ENCODE peak calls at places on chromosome 21, in ten cellular contexts. One of them, this sample, is unnamed.

GRCh38 chr21:41361053-41361785 is 608 bp upstream of the MX2 start:
- DNase-seq in brain microvascular endothelial cell: no peak
- DNase-seq in fibroblast of lung: no peak
- DNase-seq in HepG2: peak; percentile 62
- DNase-seq in CD8-positive, alpha-beta T cell: no peak
- DNase-seq in MM.1S: no peak
- DNase-seq in stomach: no peak
- DNase-seq in sigmoid colon: no peak
- DNase-seq in uterus: no peak
- DNase-seq in osteoblast: no peak
- DNase-seq in this sample: no peak

GRCh38 chr21:15781986-15782385 is 52.2 kb downstream of the USP25 start:
- DNase-seq in brain microvascular endothelial cell: no peak
- DNase-seq in fibroblast of lung: no peak
- DNase-seq in HepG2: no peak
- DNase-seq in CD8-positive, alpha-beta T cell: no peak
- DNase-seq in MM.1S: no peak
- DNase-seq in stomach: no peak
- DNase-seq in sigmoid colon: no peak
- DNase-seq in uterus: no peak
- DNase-seq in osteoblast: no peak
- DNase-seq in this sample: no peak

GRCh38 chr21:46298083-46298412 is 11.9 kb downstream of the YBEY start:
- DNase-seq in brain microvascular endothelial cell: no peak
- DNase-seq in fibroblast of lung: peak; percentile 36
- DNase-seq in HepG2: no peak
- DNase-seq in CD8-positive, alpha-beta T cell: no peak
- DNase-seq in MM.1S: no peak
- DNase-seq in stomach: no peak
- DNase-seq in sigmoid colon: no peak
- DNase-seq in uterus: no peak
- DNase-seq in osteoblast: no peak
- DNase-seq in this sample: no peak

GRCh38 chr21:42754270-42754933 is 101.0 kb downstream of the PDE9A start:
- DNase-seq in brain microvascular endothelial cell: no peak
- DNase-seq in fibroblast of lung: no peak
- DNase-seq in HepG2: no peak
- DNase-seq in CD8-positive, alpha-beta T cell: no peak
- DNase-seq in MM.1S: no peak
- DNase-seq in stomach: no peak
- DNase-seq in sigmoid colon: no peak
- DNase-seq in uterus: no peak
- DNase-seq in osteoblast: peak; percentile 2
- DNase-seq in this sample: no peak

GRCh38 chr21:46114963-46115362 is 17.1 kb downstream of the COL6A2 start:
- DNase-seq in brain microvascular endothelial cell: no peak
- DNase-seq in fibroblast of lung: no peak
- DNase-seq in HepG2: no peak
- DNase-seq in CD8-positive, alpha-beta T cell: no peak
- DNase-seq in MM.1S: no peak
- DNase-seq in stomach: no peak
- DNase-seq in sigmoid colon: peak; percentile 71
- DNase-seq in uterus: no peak
- DNase-seq in osteoblast: peak; percentile 74
- DNase-seq in this sample: no peak

GRCh38 chr21:46660505-46660904 is 25.0 kb downstream of the PRMT2 start:
- DNase-seq in brain microvascular endothelial cell: no peak
- DNase-seq in fibroblast of lung: no peak
- DNase-seq in HepG2: no peak
- DNase-seq in CD8-positive, alpha-beta T cell: no peak
- DNase-seq in MM.1S: no peak
- DNase-seq in stomach: no peak
- DNase-seq in sigmoid colon: no peak
- DNase-seq in uterus: no peak
- DNase-seq in osteoblast: peak; percentile 60
- DNase-seq in this sample: no peak

GRCh38 chr21:46161180-46161799 is 5.9 kb upstream of the FTCD start:
- DNase-seq in brain microvascular endothelial cell: no peak
- DNase-seq in fibroblast of lung: no peak
- DNase-seq in HepG2: no peak
- DNase-seq in CD8-positive, alpha-beta T cell: no peak
- DNase-seq in MM.1S: no peak
- DNase-seq in stomach: peak; percentile 21
- DNase-seq in sigmoid colon: peak; percentile 58
- DNase-seq in uterus: no peak
- DNase-seq in osteoblast: peak; percentile 65
- DNase-seq in this sample: no peak

GRCh38 chr21:29753216-29753615 is 186.6 kb downstream of the GRIK1 start:
- DNase-seq in brain microvascular endothelial cell: peak; percentile 18
- DNase-seq in fibroblast of lung: no peak
- DNase-seq in HepG2: no peak
- DNase-seq in CD8-positive, alpha-beta T cell: no peak
- DNase-seq in MM.1S: no peak
- DNase-seq in stomach: no peak
- DNase-seq in sigmoid colon: no peak
- DNase-seq in uterus: no peak
- DNase-seq in osteoblast: no peak
- DNase-seq in this sample: no peak

GRCh38 chr21:31917108-31917507 is 44.3 kb downstream of the HUNK start:
- DNase-seq in brain microvascular endothelial cell: no peak
- DNase-seq in fibroblast of lung: no peak
- DNase-seq in HepG2: no peak
- DNase-seq in CD8-positive, alpha-beta T cell: no peak
- DNase-seq in MM.1S: no peak
- DNase-seq in stomach: no peak
- DNase-seq in sigmoid colon: no peak
- DNase-seq in uterus: no peak
- DNase-seq in osteoblast: no peak
- DNase-seq in this sample: no peak

GRCh38 chr21:29360799-29361765 is 62.4 kb downstream of the BACH1 start:
- DNase-seq in brain microvascular endothelial cell: no peak
- DNase-seq in fibroblast of lung: no peak
- DNase-seq in HepG2: no peak
- DNase-seq in CD8-positive, alpha-beta T cell: no peak
- DNase-seq in MM.1S: no peak
- DNase-seq in stomach: no peak
- DNase-seq in sigmoid colon: no peak
- DNase-seq in uterus: no peak
- DNase-seq in osteoblast: peak; percentile 6
- DNase-seq in this sample: no peak

GRCh38 chr21:24826822-24827221 is 780.5 kb downstream of the MRPL39 start:
- DNase-seq in brain microvascular endothelial cell: no peak
- DNase-seq in fibroblast of lung: no peak
- DNase-seq in HepG2: no peak
- DNase-seq in CD8-positive, alpha-beta T cell: no peak
- DNase-seq in MM.1S: no peak
- DNase-seq in stomach: no peak
- DNase-seq in sigmoid colon: no peak
- DNase-seq in uterus: no peak
- DNase-seq in osteoblast: no peak
- DNase-seq in this sample: no peak

GRCh38 chr21:41662761-41663160 is 104.1 kb downstream of the RIPK4 start:
- DNase-seq in brain microvascular endothelial cell: no peak
- DNase-seq in fibroblast of lung: no peak
- DNase-seq in HepG2: no peak
- DNase-seq in CD8-positive, alpha-beta T cell: no peak
- DNase-seq in MM.1S: no peak
- DNase-seq in stomach: no peak
- DNase-seq in sigmoid colon: no peak
- DNase-seq in uterus: no peak
- DNase-seq in osteoblast: no peak
- DNase-seq in this sample: no peak

GRCh38 chr21:28538987-28539622 is 453.6 kb downstream of the LTN1 start:
- DNase-seq in brain microvascular endothelial cell: peak; percentile 68
- DNase-seq in fibroblast of lung: peak; percentile 91
- DNase-seq in HepG2: no peak
- DNase-seq in CD8-positive, alpha-beta T cell: no peak
- DNase-seq in MM.1S: no peak
- DNase-seq in stomach: no peak
- DNase-seq in sigmoid colon: no peak
- DNase-seq in uterus: no peak
- DNase-seq in osteoblast: peak; percentile 31
- DNase-seq in this sample: no peak

GRCh38 chr21:32279377-32279680 is 480 bp upstream of the MIS18A start:
- DNase-seq in brain microvascular endothelial cell: no peak
- DNase-seq in fibroblast of lung: no peak
- DNase-seq in HepG2: no peak
- DNase-seq in CD8-positive, alpha-beta T cell: no peak
- DNase-seq in MM.1S: no peak
- DNase-seq in stomach: no peak
- DNase-seq in sigmoid colon: no peak
- DNase-seq in uterus: no peak
- DNase-seq in osteoblast: no peak
- DNase-seq in this sample: no peak

GRCh38 chr21:29177800-29178199 is 47.4 kb downstream of the MAP3K7CL start:
- DNase-seq in brain microvascular endothelial cell: no peak
- DNase-seq in fibroblast of lung: no peak
- DNase-seq in HepG2: no peak
- DNase-seq in CD8-positive, alpha-beta T cell: no peak
- DNase-seq in MM.1S: no peak
- DNase-seq in stomach: no peak
- DNase-seq in sigmoid colon: no peak
- DNase-seq in uterus: no peak
- DNase-seq in osteoblast: no peak
- DNase-seq in this sample: no peak

GRCh38 chr21:17053321-17053720 is 459.5 kb upstream of the CXADR start:
- DNase-seq in brain microvascular endothelial cell: no peak
- DNase-seq in fibroblast of lung: no peak
- DNase-seq in HepG2: no peak
- DNase-seq in CD8-positive, alpha-beta T cell: no peak
- DNase-seq in MM.1S: no peak
- DNase-seq in stomach: no peak
- DNase-seq in sigmoid colon: no peak
- DNase-seq in uterus: no peak
- DNase-seq in osteoblast: no peak
- DNase-seq in this sample: no peak

GRCh38 chr21:45049725-45050359 is 24.5 kb upstream of the ADARB1 start:
- DNase-seq in brain microvascular endothelial cell: peak; percentile 18
- DNase-seq in fibroblast of lung: peak; percentile 18
- DNase-seq in HepG2: no peak
- DNase-seq in CD8-positive, alpha-beta T cell: no peak
- DNase-seq in MM.1S: no peak
- DNase-seq in stomach: no peak
- DNase-seq in sigmoid colon: no peak
- DNase-seq in uterus: no peak
- DNase-seq in osteoblast: peak; percentile 54
- DNase-seq in this sample: no peak
- H3K27ac ChIP-seq in brain microvascular endothelial cell: peak overlapping the region; percentile 96
- H3K27ac ChIP-seq in fibroblast of lung: peak overlapping the region; percentile 80
- H3K27ac ChIP-seq in HepG2: no peak overlapping the region
- H3K27ac ChIP-seq in CD8-positive, alpha-beta T cell: no peak overlapping the region
- H3K27ac ChIP-seq in MM.1S: no peak overlapping the region
- H3K27ac ChIP-seq in stomach: peak overlapping the region; percentile 93
- H3K27ac ChIP-seq in sigmoid colon: peak overlapping the region; percentile 78
- H3K27ac ChIP-seq in uterus: no peak overlapping the region
- H3K27ac ChIP-seq in osteoblast: peak overlapping the region; percentile 87
- H3K27ac ChIP-seq in this sample: peak overlapping the region; percentile 88

GRCh38 chr21:26961704-26962103 is 5.2 kb downstream of the ADAMTS5 start:
- DNase-seq in brain microvascular endothelial cell: no peak
- DNase-seq in fibroblast of lung: no peak
- DNase-seq in HepG2: no peak
- DNase-seq in CD8-positive, alpha-beta T cell: no peak
- DNase-seq in MM.1S: no peak
- DNase-seq in stomach: no peak
- DNase-seq in sigmoid colon: no peak
- DNase-seq in uterus: peak; percentile 23
- DNase-seq in osteoblast: no peak
- DNase-seq in this sample: no peak
- TF ChIP-seq CTCF in brain microvascular endothelial cell: peak; percentile 43
- TF ChIP-seq CTCF in fibroblast of lung: no peak
- TF ChIP-seq CTCF in HepG2: no peak
- TF ChIP-seq CTCF in CD8-positive, alpha-beta T cell: no peak
- TF ChIP-seq CTCF in MM.1S: no peak
- TF ChIP-seq CTCF in stomach: no peak
- TF ChIP-seq CTCF in sigmoid colon: no peak
- TF ChIP-seq CTCF in uterus: peak; percentile 19
- TF ChIP-seq CTCF in osteoblast: peak; percentile 43
- TF ChIP-seq CTCF in this sample: no peak

GRCh38 chr21:39904457-39904856 is 37.2 kb downstream of the PCP4 start:
- DNase-seq in brain microvascular endothelial cell: no peak
- DNase-seq in fibroblast of lung: no peak
- DNase-seq in HepG2: no peak
- DNase-seq in CD8-positive, alpha-beta T cell: no peak
- DNase-seq in MM.1S: no peak
- DNase-seq in stomach: no peak
- DNase-seq in sigmoid colon: no peak
- DNase-seq in uterus: no peak
- DNase-seq in osteoblast: peak; percentile 13
- DNase-seq in this sample: no peak

GRCh38 chr21:39900491-39900890 is 33.3 kb downstream of the PCP4 start:
- DNase-seq in brain microvascular endothelial cell: no peak
- DNase-seq in fibroblast of lung: no peak
- DNase-seq in HepG2: no peak
- DNase-seq in CD8-positive, alpha-beta T cell: no peak
- DNase-seq in MM.1S: no peak
- DNase-seq in stomach: no peak
- DNase-seq in sigmoid colon: no peak
- DNase-seq in uterus: no peak
- DNase-seq in osteoblast: peak; percentile 30
- DNase-seq in this sample: no peak
- H3K4me3 ChIP-seq in brain microvascular endothelial cell: no peak overlapping the region
- H3K4me3 ChIP-seq in fibroblast of lung: no peak overlapping the region
- H3K4me3 ChIP-seq in HepG2: no peak overlapping the region
- H3K4me3 ChIP-seq in CD8-positive, alpha-beta T cell: no peak overlapping the region
- H3K4me3 ChIP-seq in MM.1S: no peak overlapping the region
- H3K4me3 ChIP-seq in stomach: no peak overlapping the region
- H3K4me3 ChIP-seq in sigmoid colon: no peak overlapping the region
- H3K4me3 ChIP-seq in uterus: no peak overlapping the region
- H3K4me3 ChIP-seq in osteoblast: no peak overlapping the region
- H3K4me3 ChIP-seq in this sample: no peak overlapping the region

GRCh38 chr21:37757631-37758376 is 158.5 kb downstream of the KCNJ6 start:
- DNase-seq in brain microvascular endothelial cell: no peak
- DNase-seq in fibroblast of lung: no peak
- DNase-seq in HepG2: no peak
- DNase-seq in CD8-positive, alpha-beta T cell: no peak
- DNase-seq in MM.1S: no peak
- DNase-seq in stomach: no peak
- DNase-seq in sigmoid colon: no peak
- DNase-seq in uterus: no peak
- DNase-seq in osteoblast: no peak
- DNase-seq in this sample: no peak

GRCh38 chr21:37749132-37749531 is 167.1 kb downstream of the KCNJ6 start:
- DNase-seq in brain microvascular endothelial cell: no peak
- DNase-seq in fibroblast of lung: no peak
- DNase-seq in HepG2: no peak
- DNase-seq in CD8-positive, alpha-beta T cell: no peak
- DNase-seq in MM.1S: no peak
- DNase-seq in stomach: no peak
- DNase-seq in sigmoid colon: no peak
- DNase-seq in uterus: no peak
- DNase-seq in osteoblast: no peak
- DNase-seq in this sample: no peak

GRCh38 chr21:37751268-37751975 is 164.8 kb downstream of the KCNJ6 start:
- DNase-seq in brain microvascular endothelial cell: peak; percentile 81
- DNase-seq in fibroblast of lung: no peak
- DNase-seq in HepG2: peak; percentile 68
- DNase-seq in CD8-positive, alpha-beta T cell: no peak
- DNase-seq in MM.1S: no peak
- DNase-seq in stomach: no peak
- DNase-seq in sigmoid colon: no peak
- DNase-seq in uterus: no peak
- DNase-seq in osteoblast: no peak
- DNase-seq in this sample: no peak

GRCh38 chr21:37748351-37748750 is 167.9 kb downstream of the KCNJ6 start:
- DNase-seq in brain microvascular endothelial cell: no peak
- DNase-seq in fibroblast of lung: no peak
- DNase-seq in HepG2: no peak
- DNase-seq in CD8-positive, alpha-beta T cell: no peak
- DNase-seq in MM.1S: no peak
- DNase-seq in stomach: no peak
- DNase-seq in sigmoid colon: no peak
- DNase-seq in uterus: no peak
- DNase-seq in osteoblast: no peak
- DNase-seq in this sample: no peak

GRCh38 chr21:37753122-37753599 is 163.1 kb downstream of the KCNJ6 start:
- DNase-seq in brain microvascular endothelial cell: no peak
- DNase-seq in fibroblast of lung: no peak
- DNase-seq in HepG2: no peak
- DNase-seq in CD8-positive, alpha-beta T cell: no peak
- DNase-seq in MM.1S: no peak
- DNase-seq in stomach: no peak
- DNase-seq in sigmoid colon: no peak
- DNase-seq in uterus: no peak
- DNase-seq in osteoblast: no peak
- DNase-seq in this sample: no peak
- H3K27ac ChIP-seq in brain microvascular endothelial cell: no peak overlapping the region
- H3K27ac ChIP-seq in fibroblast of lung: no peak overlapping the region
- H3K27ac ChIP-seq in HepG2: no peak overlapping the region
- H3K27ac ChIP-seq in CD8-positive, alpha-beta T cell: no peak overlapping the region
- H3K27ac ChIP-seq in MM.1S: no peak overlapping the region
- H3K27ac ChIP-seq in stomach: no peak overlapping the region
- H3K27ac ChIP-seq in sigmoid colon: no peak overlapping the region
- H3K27ac ChIP-seq in uterus: no peak overlapping the region
- H3K27ac ChIP-seq in osteoblast: no peak overlapping the region
- H3K27ac ChIP-seq in this sample: no peak overlapping the region